ENCODE peak calls at places on chromosomes 11 and 22, in ten cellular contexts. H is neural crest cell, Z is mucosa of descending colon, M is natural killer cell, P is endothelial cell, W is HFFc6, N is kidney, B is HepG2, T is B cell, Y is Calu3. S is an unnamed sample.

GRCh38 chr22:46289244-46289891 is 7.3 kb upstream of the GTSE1 start:
- DNase-seq in Z (no peak), T (no peak), H (no peak), P (no peak), N (no peak), B (no peak), Y (no peak), M (peak; percentile 68), W (no peak), S (no peak)

GRCh38 chr22:27226666-27227065 is 569.3 kb downstream of the MIAT start:
- DNase-seq in P (no peak), N (no peak), B (no peak), Y (no peak), H (no peak), M (no peak), Z (no peak), T (no peak), W (peak; percentile 19), S (peak; percentile 43)

GRCh38 chr22:36323182-36323854 is 64.4 kb downstream of the MYH9 start:
- DNase-seq in W (no peak), P (no peak), B (no peak), H (no peak), M (no peak), Z (peak; percentile 57), T (no peak), Y (no peak), N (peak; percentile 92), S (peak; percentile 82)

GRCh38 chr11:133934599-133935550 is 21.9 kb downstream of the IGSF9B start:
- DNase-seq in B (peak; percentile 38), H (peak; percentile 50), Z (peak; percentile 49), T (no peak), P (no peak), M (no peak), Y (peak; percentile 80), N (no peak), W (peak; percentile 81), S (no peak)

GRCh38 chr11:122128146-122128545 is 12.1 kb upstream of the BLID start:
- DNase-seq in H (no peak), Y (no peak), T (no peak), P (no peak), Z (no peak), N (no peak), M (no peak), B (no peak), W (no peak), S (peak; percentile 43)

GRCh38 chr11:67499808-67500793 is 5.1 kb downstream of the PITPNM1 start:
- DNase-seq in M (no peak), N (peak; percentile 74), H (no peak), W (no peak), T (peak; percentile 38), B (no peak), Y (no peak), Z (peak; percentile 56), P (no peak), S (no peak)

GRCh38 chr22:45179276-45180049 is 15.7 kb downstream of the NUP50 start:
- DNase-seq in B (no peak), H (no peak), W (no peak), N (no peak), M (no peak), P (no peak), Z (no peak), Y (no peak), T (no peak), S (no peak)

GRCh38 chr11:111417011-111417765 is 38.1 kb upstream of the POU2AF1 start:
- DNase-seq in N (no peak), T (peak; percentile 36), B (peak; percentile 80), P (no peak), Y (no peak), H (no peak), W (no peak), M (no peak), Z (no peak), S (peak; percentile 12)

GRCh38 chr22:37187891-37188761 is at the start of gene C1QTNF6:
- DNase-seq in Y (peak; percentile 39), W (no peak), T (peak; percentile 5), B (no peak), P (peak; percentile 55), Z (peak; percentile 67), H (peak; percentile 44), N (peak; percentile 94), M (no peak), S (no peak)

GRCh38 chr11:12808519-12808918 is 134.3 kb downstream of the TEAD1 start:
- DNase-seq in Y (no peak), H (no peak), P (no peak), Z (no peak), T (no peak), N (no peak), B (no peak), M (no peak), W (peak; percentile 61), S (peak; percentile 75)

GRCh38 chr11:76631566-76632308 is 38.8 kb downstream of the LRRC32 start:
- DNase-seq in H (no peak), B (no peak), N (no peak), P (no peak), T (no peak), Y (no peak), Z (no peak), W (no peak), M (no peak), S (no peak)

GRCh38 chr11:76629133-76629852 is 41.3 kb downstream of the LRRC32 start:
- DNase-seq in B (no peak), P (no peak), M (no peak), W (no peak), N (peak; percentile 81), Y (no peak), H (no peak), Z (no peak), T (peak; percentile 60), S (peak; percentile 88)

GRCh38 chr11:76628408-76628947 is 42.1 kb downstream of the LRRC32 start:
- DNase-seq in H (no peak), P (no peak), N (no peak), Z (no peak), Y (no peak), M (no peak), W (no peak), T (no peak), B (no peak), S (no peak)

GRCh38 chr11:76630600-76630999 is 39.9 kb downstream of the LRRC32 start:
- DNase-seq in Y (no peak), N (no peak), Z (no peak), P (no peak), M (no peak), T (no peak), B (no peak), W (no peak), H (no peak), S (no peak)

DNA sequence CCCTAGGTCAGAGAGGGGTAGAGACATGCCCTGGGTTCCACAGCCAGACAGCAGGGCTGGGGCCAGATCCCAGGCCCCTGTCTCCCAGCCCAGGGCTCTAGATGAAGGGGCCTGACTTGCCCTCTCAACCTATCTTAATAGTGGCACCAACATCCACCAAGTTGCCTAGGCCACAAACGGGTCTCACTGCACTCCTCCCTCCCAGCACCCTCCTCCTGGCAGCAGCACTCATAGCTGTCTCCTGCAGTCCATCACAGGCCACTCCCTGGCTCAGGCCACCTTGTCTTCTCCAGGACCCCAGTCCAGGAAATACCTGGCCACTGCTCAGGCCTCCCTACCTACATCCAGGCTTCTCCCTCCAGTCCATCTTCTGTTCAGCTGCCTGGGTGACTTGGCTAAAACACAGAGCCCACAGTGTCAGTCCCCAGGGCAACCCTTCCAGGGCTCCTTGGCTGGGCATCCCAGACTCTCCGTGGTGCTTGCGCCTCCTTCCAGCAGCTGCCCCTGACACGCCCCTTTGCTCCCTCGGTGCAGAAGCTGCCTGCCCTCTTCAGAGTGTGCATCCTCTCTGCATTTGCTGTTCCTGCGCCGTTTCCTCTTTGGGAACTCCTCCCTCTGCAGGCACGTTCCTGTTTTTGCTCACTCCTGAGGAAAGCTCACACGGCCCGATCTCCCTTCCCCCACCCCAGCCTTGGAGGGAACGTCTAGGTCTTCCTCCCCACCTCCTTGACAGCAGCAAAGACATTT is 40.5 kb downstream of the LRRC32 start:
- DNase-seq in B (no peak), Y (no peak), T (no peak), P (no peak), H (no peak), Z (peak; percentile 82), N (peak; percentile 90), M (no peak), W (peak; percentile 7), S (peak; percentile 43)
- TF ChIP-seq CTCF in B (no peak), Y (no peak), T (no peak), P (no peak), H (no peak), Z (no peak), N (peak; percentile 6), M (no peak), W (no peak), S (no peak)

DNA sequence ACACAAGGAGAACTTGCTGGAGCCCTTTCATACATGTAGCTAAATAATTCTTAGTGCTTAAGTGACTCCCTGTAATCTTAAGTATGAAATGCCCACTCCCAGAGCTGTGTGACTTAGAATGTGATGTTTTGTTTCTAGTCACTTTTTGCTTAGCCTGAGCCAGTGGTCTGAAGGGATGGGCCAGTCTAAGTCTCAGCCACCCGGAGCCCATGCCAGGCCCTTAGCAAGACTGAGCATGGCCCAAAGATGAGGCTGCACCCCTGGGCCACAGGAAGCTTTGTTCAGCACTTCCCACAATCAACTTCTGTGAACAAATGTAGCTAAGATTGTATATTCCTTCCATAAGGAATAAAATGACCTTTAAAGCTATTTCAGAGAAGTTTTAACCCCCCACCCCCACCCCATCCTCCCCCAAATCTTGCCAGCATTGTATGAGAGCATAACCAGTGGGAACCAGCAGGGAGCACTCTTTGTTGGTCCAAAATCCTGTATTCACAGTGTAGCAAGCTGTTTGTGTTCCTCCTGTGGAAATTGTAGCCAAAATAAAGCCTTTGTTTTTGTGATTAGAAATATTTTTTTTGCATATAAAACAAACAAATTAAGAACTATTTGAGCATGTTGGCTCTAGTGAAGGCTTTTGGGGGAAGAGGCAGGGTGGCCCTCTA is 73.8 kb upstream of the GAL start:
- DNase-seq in M (no peak), Y (no peak), H (no peak), T (no peak), B (no peak), P (no peak), W (peak; percentile 8), Z (no peak), N (no peak), S (peak; percentile 40)
- TF ChIP-seq CTCF in M (no peak), Y (no peak), H (peak; percentile 49), T (no peak), B (no peak), P (no peak), W (peak; percentile 51), Z (no peak), N (peak; percentile 16), S (peak; percentile 54)

DNA sequence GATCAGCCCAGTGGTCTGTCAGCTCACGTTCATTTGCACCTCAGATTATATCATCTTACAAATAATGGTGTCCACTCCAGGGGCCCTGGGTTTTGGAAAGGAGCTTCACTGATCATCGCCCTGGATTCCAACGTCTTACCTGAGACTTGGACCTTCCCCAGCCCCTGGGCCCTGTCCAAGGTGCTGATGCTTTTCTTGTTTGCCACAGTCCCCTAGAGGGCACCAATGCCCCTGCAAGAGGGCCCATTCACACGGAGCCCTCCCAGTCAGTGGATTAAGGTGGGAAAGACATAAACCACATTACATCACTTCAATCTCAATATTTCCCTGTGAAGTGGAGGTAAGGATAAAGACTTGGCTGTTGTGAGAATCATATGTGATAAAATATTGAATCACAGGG is 167.2 kb downstream of the BUD13 start:
- DNase-seq in P (peak; percentile 88), M (no peak), Z (no peak), T (no peak), B (peak; percentile 58), N (no peak), Y (peak; percentile 60), H (peak; percentile 63), W (no peak), S (peak; percentile 11)
- TF ChIP-seq CTCF in P (peak; percentile 37), M (no peak), Z (no peak), T (no peak), B (peak; percentile 80), N (peak; percentile 19), Y (peak; percentile 26), H (peak; percentile 59), W (peak; percentile 28), S (peak; percentile 33)

GRCh38 chr11:56521955-56522354 is 21.1 kb downstream of the OR5M11 start:
- DNase-seq in N (no peak), Y (peak; percentile 10), H (no peak), B (peak; percentile 2), Z (no peak), T (no peak), W (no peak), M (no peak), P (no peak), S (no peak)
- TF ChIP-seq CTCF in N (no peak), Y (no peak), H (peak; percentile 44), B (peak; percentile 19), Z (no peak), T (no peak), W (peak; percentile 37), M (no peak), P (peak; percentile 23), S (no peak)

S was measured in choroid plexus epithelial cell.